ENCODE peak calls at places on chromosomes 12 and 14, in ten cellular contexts. I is Panc1, G is neural progenitor cell, K is HepG2, Y is A549, P is fibroblast of pulmonary artery, C is lower lobe of right lung, B is prostate gland, F is stomach, S is endodermal cell. D is an unnamed sample.

GRCh38 chr12:116662612-116663144 is 75.2 kb downstream of the SPRING1 start:
- DNase-seq in S (peak; percentile 67), P (no peak), F (no peak), Y (no peak), C (no peak), K (peak; percentile 52), G (peak; percentile 80), B (no peak), I (no peak), D (peak; percentile 48)

GRCh38 chr14:93655078-93655750 is 133.1 kb downstream of the PRIMA1 start:
- DNase-seq in F (no peak), P (peak; percentile 58), Y (peak; percentile 22), K (peak; percentile 60), S (peak; percentile 67), B (peak; percentile 50), I (peak; percentile 27), G (peak; percentile 94), C (no peak), D (peak; percentile 63)

GRCh38 chr14:54722791-54723432 is 156.0 kb downstream of the SAMD4A start:
- DNase-seq in Y (peak; percentile 31), G (peak; percentile 56), I (no peak), P (peak; percentile 77), K (peak; percentile 28), C (no peak), F (no peak), S (no peak), B (no peak), D (peak; percentile 67)

GRCh38 chr12:54412786-54413185 is 6.3 kb downstream of the ITGA5 start:
- DNase-seq in B (no peak), K (no peak), I (no peak), G (no peak), P (no peak), Y (no peak), S (peak; percentile 46), C (no peak), F (no peak), D (no peak)

GRCh38 chr12:68317047-68317667 is 15.0 kb downstream of the MDM1 start:
- DNase-seq in K (peak; percentile 35), B (no peak), F (no peak), G (peak; percentile 66), P (peak; percentile 81), C (no peak), S (no peak), Y (peak; percentile 31), I (no peak), D (peak; percentile 83)

GRCh38 chr12:98453070-98453469 is 62.3 kb upstream of the TMPO start:
- DNase-seq in P (no peak), B (no peak), I (no peak), Y (no peak), C (no peak), S (no peak), G (no peak), F (no peak), K (no peak), D (no peak)

GRCh38 chr12:115400011-115400410 is 716.0 kb upstream of the TBX3 start:
- DNase-seq in P (no peak), Y (no peak), F (no peak), S (no peak), B (no peak), K (no peak), G (no peak), I (no peak), C (no peak), D (no peak)

GRCh38 chr12:91951571-91951970 is 194.1 kb downstream of the BTG1 start:
- DNase-seq in G (no peak), F (no peak), I (no peak), K (no peak), C (no peak), Y (peak; percentile 6), P (no peak), S (no peak), B (no peak), D (no peak)

GRCh38 chr12:57231276-57232021 is 1.9 kb downstream of the SHMT2 start:
- DNase-seq in G (no peak), F (no peak), S (no peak), I (no peak), C (peak; percentile 32), Y (no peak), B (no peak), K (no peak), P (no peak), D (no peak)

GRCh38 chr14:105199093-105199492 is 18.0 kb upstream of the NUDT14 start:
- DNase-seq in C (no peak), Y (no peak), G (no peak), F (no peak), S (no peak), K (no peak), P (peak; percentile 44), I (no peak), B (no peak), D (peak; percentile 84)

GRCh38 chr12:1533602-1534304 is 60.6 kb downstream of the FBXL14 start:
- DNase-seq in F (no peak), B (no peak), S (peak; percentile 47), P (no peak), I (no peak), K (no peak), G (no peak), C (no peak), Y (no peak), D (peak; percentile 30)

GRCh38 chr12:96034631-96035282 is 630 bp downstream of the LTA4H start:
- DNase-seq in B (no peak), Y (peak; percentile 38), C (peak; percentile 52), K (peak; percentile 22), I (no peak), F (no peak), G (peak; percentile 60), P (peak; percentile 41), S (peak; percentile 80), D (peak; percentile 44)

GRCh38 chr12:76489737-76490136 is 69.8 kb downstream of the OSBPL8 start:
- DNase-seq in Y (no peak), C (no peak), K (no peak), S (no peak), P (peak; percentile 17), F (no peak), B (no peak), I (no peak), G (no peak), D (peak; percentile 46)

GRCh38 chr12:107875772-107876171 is 101.3 kb downstream of the ASCL4 start:
- DNase-seq in B (no peak), P (no peak), C (no peak), I (no peak), K (no peak), S (no peak), Y (no peak), G (no peak), F (no peak), D (no peak)

GRCh38 chr12:107873223-107873622 is 98.7 kb downstream of the ASCL4 start:
- DNase-seq in F (no peak), S (peak; percentile 67), Y (no peak), K (no peak), C (no peak), P (no peak), I (no peak), G (no peak), B (no peak), D (no peak)
- TF ChIP-seq CTCF in F (no peak), S (peak; percentile 39), Y (no peak), K (peak; percentile 33), C (no peak), P (no peak), I (no peak), G (peak; percentile 7), B (no peak), D (no peak)

DNA sequence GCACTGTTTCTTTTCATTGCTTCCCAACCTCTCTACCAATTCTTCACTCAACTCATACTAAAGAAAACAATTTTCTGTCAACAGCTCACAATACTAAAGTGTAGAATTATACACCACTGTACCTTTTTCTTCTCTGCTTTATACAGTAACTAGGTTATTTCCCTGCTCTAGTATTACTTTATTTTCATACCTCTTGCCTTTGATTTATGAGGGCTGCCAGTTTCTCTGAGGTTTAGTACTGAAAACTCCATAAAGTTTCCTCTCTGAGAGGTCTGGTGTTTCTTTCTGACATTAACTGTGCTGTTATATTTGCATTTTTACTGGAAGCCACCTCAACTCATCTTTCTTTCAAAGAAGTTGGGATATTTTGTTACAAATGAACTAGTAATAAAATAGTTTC is 63.0 kb upstream of the GRIP1 start:
- DNase-seq in C (no peak), B (no peak), F (no peak), K (no peak), G (no peak), I (no peak), Y (no peak), S (no peak), P (no peak), D (no peak)
- H3K4me3 ChIP-seq in C (no peak overlapping the region), B (no peak overlapping the region), F (no peak overlapping the region), K (no peak overlapping the region), G (no peak overlapping the region), I (no peak overlapping the region), Y (no peak overlapping the region), S (no peak overlapping the region), P (no peak overlapping the region), D (no peak overlapping the region)

GRCh38 chr14:22865424-22866215 is 5.9 kb upstream of the LRP10 start:
- DNase-seq in F (no peak), P (no peak), I (no peak), K (no peak), S (peak; percentile 95), C (peak; percentile 14), Y (no peak), G (peak; percentile 61), B (no peak), D (no peak)
- TF ChIP-seq CTCF in F (no peak), P (peak; percentile 37), I (peak; percentile 12), K (peak; percentile 70), S (peak; percentile 86), C (no peak), Y (no peak), G (peak; percentile 59), B (no peak), D (peak; percentile 56)

DNA sequence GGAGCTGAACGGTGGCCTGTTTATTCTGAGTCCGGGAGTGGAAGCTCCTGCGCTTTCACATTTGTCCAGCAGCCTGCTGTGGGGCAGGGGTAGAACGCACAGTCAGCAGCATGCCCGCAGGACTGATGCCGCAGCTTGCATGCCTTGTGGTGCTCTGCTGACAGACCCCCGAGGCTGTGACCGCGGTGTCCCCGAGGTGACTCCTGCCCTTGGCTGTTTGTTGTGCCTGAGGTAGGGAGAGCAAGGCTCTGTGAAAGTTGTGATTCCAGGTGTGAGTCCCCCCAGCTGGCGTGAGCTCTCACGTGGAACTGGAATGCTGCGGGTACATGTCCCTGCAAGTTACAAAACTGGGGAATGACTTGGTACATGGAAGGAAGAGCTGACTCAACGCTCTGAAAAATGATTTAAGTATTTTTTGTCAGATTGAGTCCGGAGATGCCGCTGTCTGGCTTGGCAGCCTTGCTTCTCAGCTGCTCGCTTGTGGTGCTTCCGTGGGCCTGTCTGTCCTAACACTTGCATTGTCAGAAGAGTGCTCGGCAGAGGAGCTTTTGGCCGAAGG is 18.1 kb downstream of the MLXIP start:
- DNase-seq in F (peak; percentile 34), C (no peak), G (no peak), S (no peak), P (peak; percentile 82), I (no peak), K (no peak), Y (no peak), B (no peak), D (no peak)
- H3K4me3 ChIP-seq in F (peak overlapping the region; percentile 12), C (no peak overlapping the region), G (no peak overlapping the region), S (no peak overlapping the region), P (no peak overlapping the region), I (peak overlapping the region; percentile 12), K (no peak overlapping the region), Y (no peak overlapping the region), B (no peak overlapping the region), D (no peak overlapping the region)

D was measured in choroid plexus epithelial cell.